ENCODE peak calls at places on chromosomes 4 and X, in eight cellular contexts. X is lung, O is NCI-H2029, H is osteocyte, C is occipital lobe, Z is NCI-H82, Y is cardiac septum, V is choroid plexus epithelial cell. B is an unnamed sample.

GRCh38 chr4:25358515-25359275 is 18.4 kb upstream of the ANAPC4 start:
- DNase-seq in O (peak), Z (no peak), C (no peak), X (peak), H (no peak), V (no peak), Y (no peak), B (no peak)

GRCh38 chrX:74420194-74421035 is 878 bp upstream of the SLC16A2 start:
- DNase-seq in H (peak), X (peak), V (peak), C (peak), O (no peak), Y (peak), Z (peak), B (no peak)

GRCh38 chrX:153668423-153669173 is 5.0 kb downstream of the PNCK start:
- DNase-seq in X (no peak), Z (no peak), Y (no peak), V (no peak), O (no peak), C (no peak), H (no peak), B (no peak)

GRCh38 chrX:134930501-134930900 is 60.3 kb upstream of the SMIM10 start:
- DNase-seq in V (no peak), X (no peak), Y (no peak), O (no peak), H (no peak), C (no peak), Z (no peak), B (no peak)

GRCh38 chrX:24341795-24342194 is 18.6 kb upstream of the SUPT20HL1 start:
- DNase-seq in H (no peak), X (no peak), O (no peak), Y (no peak), V (peak), C (no peak), Z (no peak), B (no peak)

GRCh38 chrX:41475166-41475565 is 28.0 kb downstream of the NYX start:
- DNase-seq in Z (no peak), H (no peak), Y (no peak), C (no peak), X (no peak), O (no peak), V (no peak), B (no peak)

GRCh38 chr4:5473125-5473524 is 235.2 kb downstream of the EVC2 start:
- DNase-seq in X (peak), H (no peak), Y (no peak), V (no peak), O (no peak), C (no peak), Z (no peak), B (no peak)

GRCh38 chr4:10697071-10697470 is 12.5 kb upstream of the CLNK start:
- DNase-seq in H (no peak), X (no peak), V (no peak), Y (no peak), O (peak), Z (no peak), C (no peak), B (peak)

GRCh38 chr4:2042207-2042946 is 16.8 kb upstream of the NAT8L start:
- DNase-seq in Y (peak), C (no peak), Z (no peak), H (no peak), V (no peak), O (no peak), X (no peak), B (no peak)

GRCh38 chr4:158314756-158315487 is 104.6 kb downstream of the TMEM144 start:
- DNase-seq in V (peak), Y (no peak), C (no peak), X (no peak), H (no peak), Z (no peak), O (no peak), B (no peak)

GRCh38 chr4:42855779-42856178 is 36.7 kb upstream of the GRXCR1 start:
- DNase-seq in Y (no peak), C (no peak), O (no peak), H (no peak), X (no peak), V (no peak), Z (peak), B (no peak)

GRCh38 chrX:49041683-49042529 is 1.3 kb downstream of the TFE3 start:
- DNase-seq in V (peak), Z (peak), Y (no peak), C (no peak), X (no peak), H (no peak), O (no peak), B (no peak)

GRCh38 chrX:336227-336626 is 17.6 kb upstream of the GTPBP6 start:
- DNase-seq in Y (no peak), C (no peak), H (no peak), Z (no peak), O (no peak), X (no peak), V (no peak), B (no peak)

GRCh38 chrX:133190877-133191738 is 27.0 kb downstream of the TFDP3 start:
- DNase-seq in Y (no peak), X (no peak), O (no peak), C (no peak), H (no peak), Z (no peak), V (no peak), B (no peak)

GRCh38 chr4:1375761-1376322 is 28.8 kb downstream of the UVSSA start:
- DNase-seq in H (no peak), C (no peak), X (no peak), O (no peak), Z (no peak), V (no peak), Y (peak), B (no peak)

GRCh38 chr4:43875655-43876054 is 573.0 kb downstream of the KCTD8 start:
- DNase-seq in V (no peak), H (no peak), X (no peak), Y (no peak), Z (no peak), O (no peak), C (no peak), B (no peak)

B was measured in NCI-H774.